ENCODE peak calls at places on chromosome 14, in four cellular contexts. J, S, O and Z are unnamed samples. For H3K36me3, the result is how much of the 10 kb centered on the place peaks cover.

GRCh38 chr14:102594514-102595175 is 2.2 kb downstream of the RCOR1 start:
- DNase-seq in J (peak), O (peak), S (peak), Z (no peak)

GRCh38 chr14:73460691-73461127 is 2.4 kb upstream of the NUMB start:
- DNase-seq in J (no peak), S (no peak), O (peak), Z (no peak)

GRCh38 chr14:20179880-20180279 is 10.8 kb upstream of the OR11G2 start:
- DNase-seq in O (no peak), S (no peak), J (no peak), Z (no peak)

GRCh38 chr14:68377459-68377858 is 415.4 kb downstream of the ZFP36L1 start:
- DNase-seq in J (peak), O (peak), S (no peak), Z (no peak)

GRCh38 chr14:97116546-97116945 is 319.4 kb downstream of the VRK1 start:
- DNase-seq in J (no peak), O (no peak), S (no peak), Z (no peak)

GRCh38 chr14:58731465-58732330 is 93.9 kb downstream of the DACT1 start:
- DNase-seq in J (no peak), O (peak), S (no peak), Z (peak)

GRCh38 chr14:25197885-25198284 is 147.9 kb upstream of the STXBP6 start:
- DNase-seq in S (no peak), J (no peak), O (no peak), Z (no peak)

GRCh38 chr14:100723135-100723883 is 3.4 kb upstream of the DLK1 start:
- DNase-seq in S (no peak), J (no peak), O (no peak), Z (no peak)

GRCh38 chr14:82905762-82906161 is 1372.1 kb upstream of the SEL1L start:
- DNase-seq in S (no peak), O (no peak), J (no peak), Z (no peak)

GRCh38 chr14:76423534-76423933 is 47.6 kb downstream of the ESRRB start:
- DNase-seq in J (no peak), S (no peak), O (no peak), Z (no peak)

GRCh38 chr14:72740504-72740961 is 153.4 kb downstream of the DPF3 start:
- DNase-seq in O (no peak), S (no peak), J (no peak), Z (no peak)

GRCh38 chr14:101823511-101824120 is 62.1 kb downstream of the PPP2R5C start:
- DNase-seq in J (no peak), S (peak), O (no peak), Z (no peak)

GRCh38 chr14:33120341-33120740 is 181.7 kb downstream of the NPAS3 start:
- DNase-seq in J (no peak), O (peak), S (no peak), Z (no peak)

GRCh38 chr14:93939304-93940229 is 12.4 kb downstream of the FAM181A start:
- DNase-seq in O (peak), J (no peak), S (peak), Z (no peak)

GRCh38 chr14:21494902-21495762 is 16.0 kb downstream of the METTL3 start:
- DNase-seq in O (peak), S (no peak), J (no peak), Z (no peak)

GRCh38 chr14:21503376-21503775 is 7.8 kb downstream of the METTL3 start:
- DNase-seq in S (no peak), O (no peak), J (no peak), Z (no peak)

GRCh38 chr14:21501568-21501967 is 9.6 kb downstream of the METTL3 start:
- DNase-seq in S (no peak), J (no peak), O (no peak), Z (no peak)

GRCh38 chr14:21496453-21496852 is 14.7 kb downstream of the METTL3 start:
- DNase-seq in O (no peak), J (no peak), S (no peak), Z (no peak)

GRCh38 chr14:21498540-21499526 is 12.3 kb downstream of the METTL3 start:
- DNase-seq in J (no peak), O (peak), S (no peak), Z (no peak)
- H3K36me3 ChIP-seq in J (under half), O (half or more), S (half or more), Z (under half)

GRCh38 chr14:64026600-64026999 is 173.8 kb downstream of the SYNE2 start:
- DNase-seq in O (no peak), S (no peak), J (no peak), Z (no peak)
- H3K36me3 ChIP-seq in O (under half), S (half or more), J (under half), Z (under half)

GRCh38 chr14:50758279-50758678 is 72.7 kb downstream of the NIN start:
- DNase-seq in S (no peak), O (no peak), J (no peak), Z (no peak)

GRCh38 chr14:50762001-50762930 is 68.7 kb downstream of the NIN start:
- DNase-seq in S (no peak), O (peak), J (no peak), Z (peak)

GRCh38 chr14:50757702-50758101 is 73.3 kb downstream of the NIN start:
- DNase-seq in O (no peak), J (no peak), S (no peak), Z (no peak)

GRCh38 chr14:50758945-50759344 is 72.0 kb downstream of the NIN start:
- DNase-seq in S (no peak), O (no peak), J (no peak), Z (no peak)

GRCh38 chr14:50759800-50760543 is 71.0 kb downstream of the NIN start:
- DNase-seq in J (no peak), O (no peak), S (no peak), Z (no peak)
- H3K36me3 ChIP-seq in J (under half), O (under half), S (half or more), Z (under half)

GRCh38 chr14:89977668-89978067 is 21.9 kb downstream of the TDP1 start:
- DNase-seq in O (no peak), J (no peak), S (no peak), Z (no peak)

GRCh38 chr14:89988787-89989186 is 33.1 kb downstream of the TDP1 start:
- DNase-seq in J (no peak), O (no peak), S (no peak), Z (no peak)

GRCh38 chr14:89986475-89986874 is 30.7 kb downstream of the TDP1 start:
- DNase-seq in O (no peak), S (no peak), J (no peak), Z (no peak)

GRCh38 chr14:89983375-89983774 is 27.6 kb downstream of the TDP1 start:
- DNase-seq in S (no peak), J (no peak), O (no peak), Z (no peak)
- H3K36me3 ChIP-seq in S (half or more), J (under half), O (under half), Z (under half)

GRCh38 chr14:70078329-70078728 is 110.4 kb downstream of the SLC8A3 start:
- DNase-seq in S (no peak), O (no peak), J (no peak), Z (no peak)

GRCh38 chr14:70084226-70084625 is 104.5 kb downstream of the SLC8A3 start:
- DNase-seq in S (no peak), O (no peak), J (no peak), Z (no peak)

GRCh38 chr14:70077005-70077404 is 111.7 kb downstream of the SLC8A3 start:
- DNase-seq in O (no peak), J (no peak), S (no peak), Z (no peak)

DNA sequence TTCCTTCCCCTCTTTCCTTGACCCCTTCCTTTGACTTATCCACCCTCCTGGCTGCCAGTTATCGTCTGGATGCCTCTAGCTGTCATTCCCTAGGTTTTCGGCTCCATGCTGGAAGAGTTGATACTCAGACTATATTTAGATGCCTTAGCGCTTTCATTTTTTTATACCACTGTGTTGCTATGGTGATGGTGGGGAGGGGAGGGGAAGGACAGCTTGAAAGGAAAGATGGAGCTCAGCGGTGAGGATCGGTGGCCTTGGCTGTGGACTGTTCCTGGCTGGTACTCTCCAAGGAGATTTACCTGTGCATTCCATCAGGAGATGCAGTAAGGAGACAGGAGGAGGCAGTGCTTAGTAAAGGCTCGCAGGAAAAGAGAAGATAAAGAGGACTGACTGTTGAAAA is 108.7 kb downstream of the SLC8A3 start:
- DNase-seq in O (no peak), J (no peak), S (no peak), Z (no peak)
- H3K36me3 ChIP-seq in O (under half), J (under half), S (under half), Z (under half)

DNA sequence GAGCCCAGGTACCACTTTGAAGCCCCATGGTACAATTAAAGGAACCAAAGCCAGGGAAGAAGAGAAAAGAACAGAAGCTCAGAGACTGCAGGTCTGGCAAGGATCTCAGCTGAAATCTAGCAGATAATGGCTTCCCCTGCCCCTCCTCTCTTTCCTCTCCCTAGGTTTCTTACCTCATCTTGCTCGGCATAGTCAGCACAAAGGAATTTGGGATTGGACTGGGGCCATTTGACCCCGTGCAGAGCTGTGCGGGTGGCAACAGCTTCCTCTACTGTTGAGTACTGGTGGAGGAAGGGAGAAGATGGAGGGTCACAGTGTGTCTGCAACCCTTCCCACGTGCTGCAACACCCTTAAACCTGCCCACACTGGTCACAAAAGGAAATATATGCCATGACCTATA is 4.7 kb upstream of the CDH24 start:
- DNase-seq in J (peak), O (peak), S (no peak), Z (peak)
- H3K36me3 ChIP-seq in J (under half), O (half or more), S (half or more), Z (under half)

GRCh38 chr14:74792249-74793039 is 29.3 kb downstream of the YLPM1 start:
- DNase-seq in S (no peak), J (no peak), O (peak), Z (no peak)

GRCh38 chr14:74785056-74785613 is 22.0 kb downstream of the YLPM1 start:
- DNase-seq in O (no peak), S (no peak), J (no peak), Z (no peak)

GRCh38 chr14:74784634-74785033 is 21.5 kb downstream of the YLPM1 start:
- DNase-seq in O (no peak), S (no peak), J (no peak), Z (no peak)

GRCh38 chr14:74786916-74787315 is 23.8 kb downstream of the YLPM1 start:
- DNase-seq in O (no peak), J (no peak), S (no peak), Z (no peak)
- H3K36me3 ChIP-seq in O (under half), J (under half), S (under half), Z (under half)